ENCODE peak calls at places on chromosomes 3 and 15, in six cellular contexts. L, J, D, T, Q and S are unnamed samples.

GRCh38 chr15:89057506-89058133 is 30.6 kb upstream of the ABHD2 start:
- DNase-seq in L (peak), D (peak), J (peak), T (peak), Q (peak), S (peak)

GRCh38 chr3:146125946-146126345 is 35.0 kb downstream of the PLOD2 start:
- DNase-seq in L (no peak), Q (no peak), T (peak), D (no peak), J (no peak), S (peak)

GRCh38 chr3:168467085-168467714 is 371.5 kb upstream of the GOLIM4 start:
- DNase-seq in Q (peak), J (peak), T (peak), L (peak), D (peak), S (peak)

GRCh38 chr15:70050970-70051369 is 46.7 kb downstream of the TLE3 start:
- DNase-seq in T (no peak), Q (no peak), D (no peak), L (no peak), J (no peak), S (no peak)

GRCh38 chr15:57296473-57297162 is 79.7 kb upstream of the CGNL1 start:
- DNase-seq in Q (no peak), D (peak), L (no peak), J (no peak), T (no peak), S (no peak)

GRCh38 chr3:28917895-28918294 is 363.0 kb upstream of the RBMS3 start:
- DNase-seq in Q (no peak), T (no peak), L (no peak), J (no peak), D (no peak), S (no peak)

GRCh38 chr3:48663489-48664312 is 1.0 kb upstream of the CELSR3 start:
- DNase-seq in D (peak), J (peak), L (peak), Q (peak), T (peak), S (peak)

GRCh38 chr15:70491183-70491621 is 272.2 kb downstream of the UACA start:
- DNase-seq in Q (no peak), D (no peak), J (no peak), T (no peak), L (no peak), S (peak)

GRCh38 chr3:14246414-14246813 is 67.8 kb downstream of the LSM3 start:
- DNase-seq in D (no peak), L (no peak), Q (no peak), T (no peak), J (no peak), S (no peak)

GRCh38 chr15:38414351-38414750 is 39.6 kb upstream of the FAM98B start:
- DNase-seq in D (peak), J (peak), Q (peak), L (peak), T (peak), S (peak)

GRCh38 chr15:35630570-35630969 is 84.6 kb upstream of the DPH6 start:
- DNase-seq in J (no peak), Q (no peak), L (no peak), D (no peak), T (no peak), S (no peak)

GRCh38 chr15:48500595-48500994 is 144.9 kb downstream of the FBN1 start:
- DNase-seq in L (no peak), T (no peak), J (no peak), Q (no peak), D (no peak), S (peak)

GRCh38 chr3:149507491-149508324 is 33.2 kb downstream of the TM4SF4 start:
- DNase-seq in D (no peak), L (no peak), J (no peak), Q (no peak), T (peak), S (peak)

GRCh38 chr3:31043184-31043819 is 148.8 kb upstream of the GADL1 start:
- DNase-seq in Q (no peak), L (no peak), T (no peak), J (no peak), D (no peak), S (no peak)

GRCh38 chr15:64521726-64522164 is 61.4 kb downstream of the ZNF609 start:
- DNase-seq in L (peak), J (no peak), T (no peak), Q (peak), D (peak), S (peak)

GRCh38 chr3:16504242-16504641 is 9.3 kb downstream of the RFTN1 start:
- DNase-seq in L (no peak), J (peak), T (no peak), Q (no peak), D (no peak), S (no peak)

GRCh38 chr3:66452247-66453040 is 48.4 kb downstream of the LRIG1 start:
- DNase-seq in T (no peak), L (peak), J (no peak), D (no peak), Q (no peak), S (no peak)

GRCh38 chr3:17424137-17424536 is 318.3 kb downstream of the TBC1D5 start:
- DNase-seq in T (no peak), Q (no peak), J (no peak), D (no peak), L (peak), S (no peak)

GRCh38 chr3:20111836-20112235 is 71.6 kb downstream of the KAT2B start:
- DNase-seq in D (no peak), L (no peak), T (no peak), J (no peak), Q (peak), S (peak)

GRCh38 chr15:25501828-25502446 is 63.1 kb upstream of the UBE3A start:
- DNase-seq in Q (peak), J (peak), L (peak), D (peak), T (peak), S (no peak)

GRCh38 chr15:101709466-101709865 is 14.8 kb downstream of the TARS3 start:
- DNase-seq in Q (no peak), T (no peak), D (no peak), L (no peak), J (no peak), S (no peak)

GRCh38 chr3:194276768-194277546 is 74.2 kb downstream of the CPN2 start:
- DNase-seq in Q (no peak), D (peak), J (no peak), T (peak), L (no peak), S (peak)

GRCh38 chr3:127887321-127887720 is 27.7 kb upstream of the KBTBD12 start:
- DNase-seq in J (no peak), L (no peak), D (no peak), Q (no peak), T (no peak), S (peak)

GRCh38 chr3:46209751-46210470 is 1.8 kb upstream of the CCR1 start:
- DNase-seq in D (no peak), Q (no peak), L (no peak), T (no peak), J (peak), S (no peak)

GRCh38 chr15:61383421-61383820 is 154.3 kb upstream of the RORA start:
- DNase-seq in T (no peak), D (no peak), L (no peak), J (no peak), Q (no peak), S (peak)

GRCh38 chr15:25846377-25846776 is 16.8 kb downstream of the ATP10A start:
- DNase-seq in Q (no peak), J (no peak), T (no peak), L (no peak), D (no peak), S (no peak)

GRCh38 chr15:71261418-71261817 is 146.1 kb downstream of the THSD4 start:
- DNase-seq in L (no peak), D (no peak), T (no peak), Q (no peak), J (no peak), S (no peak)

GRCh38 chr3:170038434-170039110 is 777 bp downstream of the GPR160 start:
- DNase-seq in T (no peak), Q (peak), L (no peak), D (peak), J (peak), S (no peak)

GRCh38 chr3:74267583-74268184 is 346.8 kb downstream of the CNTN3 start:
- DNase-seq in L (peak), Q (peak), J (no peak), D (peak), T (peak), S (peak)

GRCh38 chr3:148332509-148332908 is 365.2 kb upstream of the AGTR1 start:
- DNase-seq in L (no peak), D (no peak), J (no peak), Q (no peak), T (no peak), S (no peak)

GRCh38 chr3:148333091-148333490 is 364.6 kb upstream of the AGTR1 start:
- DNase-seq in D (no peak), J (no peak), T (no peak), Q (no peak), L (no peak), S (no peak)

GRCh38 chr3:148331111-148331818 is 366.4 kb upstream of the AGTR1 start:
- DNase-seq in T (no peak), L (no peak), D (no peak), J (no peak), Q (no peak), S (no peak)

GRCh38 chr3:148329481-148330220 is 368.1 kb upstream of the AGTR1 start:
- DNase-seq in T (no peak), D (no peak), J (no peak), Q (no peak), L (no peak), S (peak)

GRCh38 chr3:148330486-148330885 is 367.2 kb upstream of the AGTR1 start:
- DNase-seq in T (no peak), J (no peak), L (no peak), Q (no peak), D (no peak), S (no peak)
- H2AFZ ChIP-seq in T (no peak), J (no peak), L (no peak), Q (peak), D (no peak), S (no peak)

GRCh38 chr3:44926172-44926571 is 49.8 kb downstream of the ZDHHC3 start:
- DNase-seq in J (no peak), T (no peak), L (no peak), Q (peak), D (no peak), S (no peak)
- TF ChIP-seq CTCF in J (no peak), T (no peak), L (peak), Q (peak), D (peak), S (no peak)

DNA sequence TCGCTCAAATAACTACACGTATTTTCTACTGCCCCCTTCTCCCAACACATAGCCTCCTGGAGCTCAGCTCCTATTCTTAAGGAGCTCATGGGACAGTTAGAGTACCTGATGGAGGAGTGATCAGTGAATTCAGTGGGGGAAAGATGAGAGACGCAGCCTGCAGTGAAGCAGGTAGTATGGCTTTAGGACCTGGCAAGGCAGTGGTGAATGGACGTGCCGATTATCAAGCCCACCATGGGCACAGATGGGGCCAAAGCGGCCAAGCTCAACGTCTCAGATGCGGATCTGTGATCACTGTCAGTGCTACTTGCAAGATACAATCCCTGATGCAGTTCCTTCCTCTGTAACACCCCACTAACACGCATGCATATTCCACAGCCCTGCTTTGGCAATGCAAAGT is 45.8 kb upstream of the ATP2B2 start:
- DNase-seq in J (no peak), L (no peak), D (peak), T (no peak), Q (no peak), S (no peak)
- H3K4me2 ChIP-seq in J (no peak), L (no peak), D (no peak), T (no peak), Q (no peak), S (no peak)

DNA sequence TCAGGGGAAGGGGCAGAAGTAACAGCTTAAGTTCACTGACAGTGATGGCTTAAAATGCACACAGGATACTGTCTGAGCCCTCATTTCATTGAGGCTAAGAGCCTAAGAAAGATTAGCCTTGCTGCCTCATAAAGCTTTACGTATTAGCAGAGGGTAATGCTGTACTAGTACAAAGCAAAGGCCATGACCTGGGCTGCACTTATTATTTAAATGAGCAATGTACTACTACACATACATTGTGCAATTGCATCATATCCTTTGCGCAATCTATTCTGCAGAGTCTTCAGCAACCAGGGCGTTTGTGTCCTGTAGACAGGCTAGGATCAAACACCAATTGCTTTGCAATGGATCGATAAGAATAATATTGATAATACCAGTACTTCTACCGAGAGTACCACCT is 221.8 kb downstream of the TPRG1 start:
- DNase-seq in Q (no peak), D (no peak), J (no peak), T (no peak), L (no peak), S (no peak)
- H2AFZ ChIP-seq in Q (no peak), D (no peak), J (no peak), T (no peak), L (no peak), S (no peak)

DNA sequence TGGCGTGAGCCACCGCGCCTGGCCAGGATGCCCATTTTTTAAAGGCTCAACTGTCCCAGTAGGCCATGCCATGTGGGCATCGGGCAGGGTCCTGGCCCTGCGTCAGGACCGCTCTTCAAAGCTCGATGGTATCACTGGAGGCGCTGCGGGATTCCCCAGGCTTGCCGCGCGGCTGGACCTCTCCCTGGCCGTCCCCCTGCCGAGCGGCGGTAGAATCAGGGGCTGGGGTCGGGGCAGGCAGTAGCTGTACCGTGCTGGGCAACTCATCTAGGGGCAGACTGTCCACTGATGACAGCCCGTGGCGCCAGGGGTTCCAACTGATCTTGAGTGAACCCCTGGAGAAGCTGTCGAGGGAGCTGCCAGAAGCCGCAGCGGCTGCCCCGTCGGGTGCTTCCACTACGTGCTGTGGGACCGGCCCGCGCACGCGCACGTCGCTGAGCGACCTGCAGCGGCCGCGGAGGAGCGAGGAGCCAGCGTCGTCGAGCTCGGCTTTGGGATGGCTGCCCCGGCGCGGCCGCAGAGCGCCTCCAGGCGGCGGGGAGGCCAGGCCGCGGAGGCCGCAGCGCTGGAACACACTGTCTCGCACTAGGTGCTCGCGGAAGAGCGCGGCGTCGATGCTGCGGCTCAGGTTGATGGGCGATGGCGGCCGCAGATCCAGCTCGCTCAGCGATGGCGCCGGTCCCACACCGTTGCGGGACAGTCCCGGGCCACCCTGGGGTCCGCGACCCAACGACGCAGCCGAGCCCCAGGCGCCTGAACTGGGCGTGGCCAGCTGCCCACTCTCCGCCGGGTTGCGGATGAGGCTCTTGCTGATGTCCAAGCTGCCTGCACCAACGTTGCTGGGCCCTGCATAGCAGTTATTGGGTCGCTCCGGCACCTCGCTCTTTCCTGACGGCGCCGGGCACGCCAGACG is 5.8 kb downstream of the PRRT3 start:
- DNase-seq in J (no peak), D (peak), Q (peak), T (peak), L (peak), S (peak)
- TF ChIP-seq CTCF in J (no peak), D (peak), Q (peak), T (peak), L (peak), S (peak)

DNA sequence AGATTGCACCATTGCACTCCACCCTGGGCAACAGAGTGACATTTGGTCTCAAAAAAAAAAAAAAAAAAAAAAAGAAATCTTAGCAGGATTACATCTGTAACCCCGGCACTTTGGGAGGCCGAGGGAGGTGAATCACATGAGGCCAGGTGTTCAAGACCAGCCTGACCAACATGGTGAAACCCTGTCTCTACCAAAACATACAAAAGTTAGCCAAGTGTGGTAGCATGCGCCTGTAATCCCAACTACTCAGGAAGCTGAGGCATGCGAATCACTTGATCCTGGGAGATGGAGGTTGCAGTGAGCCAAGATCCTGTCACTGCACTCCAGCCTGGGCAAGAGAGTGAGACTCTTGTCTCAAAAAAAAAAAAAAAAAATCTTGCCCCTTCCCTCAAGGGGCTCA is 40.4 kb downstream of the LIPC start:
- DNase-seq in D (no peak), Q (no peak), L (no peak), T (no peak), J (no peak), S (no peak)
- H3K4me2 ChIP-seq in D (no peak), Q (no peak), L (no peak), T (no peak), J (no peak), S (no peak)

DNA sequence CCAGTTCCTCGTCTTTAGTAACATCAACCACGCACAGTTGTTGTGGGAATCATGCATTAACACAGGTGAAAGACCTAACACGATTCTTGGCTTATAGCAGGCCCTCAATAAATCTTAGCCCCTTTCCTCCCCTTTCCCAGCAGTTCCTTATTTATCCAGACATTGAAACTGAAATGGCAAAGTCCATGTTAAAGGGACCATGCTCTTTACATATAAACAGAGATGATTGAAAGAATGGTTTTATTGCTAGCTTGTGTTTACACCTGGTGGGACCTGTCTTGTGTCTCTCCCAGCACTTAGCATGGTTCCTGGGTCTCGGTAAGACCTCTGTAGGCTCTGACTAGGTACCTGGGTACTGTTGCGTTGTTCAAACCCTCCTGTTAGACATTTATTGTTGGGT is 251.8 kb downstream of the LRTM1 start:
- DNase-seq in Q (no peak), T (no peak), D (no peak), J (no peak), L (no peak), S (no peak)
- H2AFZ ChIP-seq in Q (no peak), T (no peak), D (no peak), J (no peak), L (no peak), S (no peak)

GRCh38 chr3:117059054-117059989 is 349.7 kb downstream of the TUSC7 start:
- DNase-seq in J (peak), L (peak), D (no peak), Q (peak), T (peak), S (peak)
- TF ChIP-seq CTCF in J (peak), L (peak), D (peak), Q (peak), T (peak), S (peak)